ENCODE peak calls at places on chromosomes 3 and 15, in nine cellular contexts. F is CD8-positive, alpha-beta memory T cell; L is mesendoderm; E is GM06990; P is adipocyte; O is heart left ventricle; B is NT2/D1; U is fibroblast of lung; X is brain microvascular endothelial cell. M is an unnamed sample. For H3K27me3, the result is how much of the 10 kb centered on the place peaks cover.

GRCh38 chr3:124158174-124158812 is 166.4 kb upstream of the ROPN1 start:
- DNase-seq in F (no peak), L (peak), E (no peak), P (no peak), O (no peak), B (peak), U (no peak), X (no peak), M (no peak)

GRCh38 chr15:75024102-75024636 is 779 bp downstream of the PPCDC start:
- DNase-seq in F (no peak), L (peak), E (no peak), P (peak), O (no peak), B (no peak), U (peak), X (no peak), M (no peak)

GRCh38 chr3:153372326-153372725 is 210.3 kb downstream of the RAP2B start:
- DNase-seq in F (no peak), L (no peak), E (no peak), P (peak), O (no peak), B (no peak), U (peak), X (peak), M (no peak)

GRCh38 chr15:78726870-78727551 is 84.3 kb downstream of the ADAMTS7 start:
- DNase-seq in F (no peak), L (peak), E (no peak), P (no peak), O (no peak), B (no peak), U (no peak), X (peak), M (no peak)

GRCh38 chr3:16127257-16127656 is 47.2 kb upstream of the GALNT15 start:
- DNase-seq in F (no peak), L (no peak), E (no peak), P (no peak), O (no peak), B (no peak), U (peak), X (no peak), M (no peak)

GRCh38 chr3:138124689-138125420 is 7.3 kb downstream of the A4GNT start:
- DNase-seq in F (no peak), L (no peak), E (no peak), P (peak), O (no peak), B (no peak), U (peak), X (no peak), M (no peak)

GRCh38 chr3:129106866-129107565 is 14.6 kb downstream of the RAB43 start:
- DNase-seq in F (no peak), L (no peak), E (no peak), P (no peak), O (no peak), B (no peak), U (no peak), X (no peak), M (no peak)

GRCh38 chr3:149547413-149547812 is 72.9 kb downstream of the TM4SF4 start:
- DNase-seq in F (no peak), L (no peak), E (no peak), P (no peak), O (peak), B (no peak), U (peak), X (no peak), M (no peak)

GRCh38 chr3:152444029-152444641 is 175.4 kb downstream of the MBNL1 start:
- DNase-seq in F (no peak), L (peak), E (peak), P (peak), O (no peak), B (no peak), U (peak), X (no peak), M (peak)

GRCh38 chr3:127426444-127427168 is 138.8 kb upstream of the PRR20G start:
- DNase-seq in F (no peak), L (peak), E (no peak), P (no peak), O (no peak), B (no peak), U (no peak), X (no peak), M (no peak)

GRCh38 chr15:68256675-68257450 is 20.7 kb upstream of the FEM1B start:
- DNase-seq in F (peak), L (peak), E (peak), P (peak), O (peak), B (peak), U (peak), X (peak), M (peak)

GRCh38 chr3:134937256-134938023 is 142.4 kb downstream of the EPHB1 start:
- DNase-seq in F (no peak), L (peak), E (no peak), P (no peak), O (no peak), B (peak), U (no peak), X (no peak), M (no peak)

GRCh38 chr15:43187544-43188155 is 2.4 kb downstream of the CCNDBP1 start:
- DNase-seq in F (peak), L (peak), E (no peak), P (peak), O (no peak), B (no peak), U (peak), X (peak), M (no peak)

GRCh38 chr15:60325905-60326304 is 71.9 kb downstream of the ANXA2 start:
- DNase-seq in F (no peak), L (no peak), E (no peak), P (no peak), O (no peak), B (no peak), U (no peak), X (no peak), M (no peak)

GRCh38 chr15:35753486-35753885 is 207.5 kb upstream of the DPH6 start:
- DNase-seq in F (no peak), L (no peak), E (no peak), P (peak), O (no peak), B (no peak), U (peak), X (no peak), M (no peak)

GRCh38 chr3:122508135-122508914 is 6.4 kb downstream of the KPNA1 start:
- DNase-seq in F (no peak), L (no peak), E (peak), P (no peak), O (no peak), B (no peak), U (no peak), X (no peak), M (no peak)

GRCh38 chr3:11558002-11558401 is 85.7 kb downstream of the VGLL4 start:
- DNase-seq in F (no peak), L (no peak), E (no peak), P (peak), O (no peak), B (no peak), U (peak), X (peak), M (peak)

GRCh38 chr15:88878720-88879184 is 16.6 kb downstream of the HAPLN3 start:
- DNase-seq in F (no peak), L (peak), E (no peak), P (peak), O (peak), B (peak), U (peak), X (peak), M (no peak)

GRCh38 chr3:141407043-141407442 is 38.7 kb downstream of the ZBTB38 start:
- DNase-seq in F (no peak), L (no peak), E (no peak), P (peak), O (peak), B (no peak), U (peak), X (peak), M (peak)

GRCh38 chr15:40252438-40253178 is 13.7 kb downstream of the PAK6 start:
- DNase-seq in F (peak), L (no peak), E (peak), P (peak), O (no peak), B (no peak), U (peak), X (no peak), M (no peak)

GRCh38 chr3:72702390-72702789 is 145.9 kb downstream of the SHQ1 start:
- DNase-seq in F (no peak), L (no peak), E (no peak), P (no peak), O (peak), B (no peak), U (no peak), X (no peak), M (no peak)

GRCh38 chr15:65201918-65202317 is 9.4 kb downstream of the CILP start:
- DNase-seq in F (no peak), L (no peak), E (no peak), P (no peak), O (no peak), B (no peak), U (no peak), X (no peak), M (no peak)

GRCh38 chr15:33621156-33621555 is 310.4 kb downstream of the RYR3 start:
- DNase-seq in F (no peak), L (no peak), E (no peak), P (no peak), O (no peak), B (no peak), U (no peak), X (no peak), M (no peak)

GRCh38 chr15:33618300-33618699 is 307.5 kb downstream of the RYR3 start:
- DNase-seq in F (no peak), L (no peak), E (no peak), P (no peak), O (no peak), B (no peak), U (peak), X (no peak), M (no peak)

GRCh38 chr15:33623010-33623409 is 312.2 kb downstream of the RYR3 start:
- DNase-seq in F (no peak), L (peak), E (no peak), P (no peak), O (no peak), B (no peak), U (no peak), X (no peak), M (no peak)
- H3K27me3 ChIP-seq in F (under half), L (under half), E (under half), P (under half), O (under half), B (under half), U (under half), X (under half), M (under half)

GRCh38 chr3:17820704-17821103 is 78.3 kb upstream of the TBC1D5 start:
- DNase-seq in F (no peak), L (no peak), E (no peak), P (no peak), O (no peak), B (no peak), U (peak), X (no peak), M (no peak)
- H3K4me3 ChIP-seq in F (no peak), L (no peak), E (no peak), P (no peak), O (no peak), B (no peak), U (no peak), X (no peak), M (no peak)

GRCh38 chr15:57557810-57558209 is 33.9 kb upstream of the MYZAP start:
- DNase-seq in F (no peak), L (no peak), E (no peak), P (no peak), O (no peak), B (no peak), U (no peak), X (no peak), M (no peak)
- H3K27me3 ChIP-seq in F (under half), L (under half), E (under half), P (under half), O (under half), B (under half), U (under half), X (under half), M (under half)

DNA sequence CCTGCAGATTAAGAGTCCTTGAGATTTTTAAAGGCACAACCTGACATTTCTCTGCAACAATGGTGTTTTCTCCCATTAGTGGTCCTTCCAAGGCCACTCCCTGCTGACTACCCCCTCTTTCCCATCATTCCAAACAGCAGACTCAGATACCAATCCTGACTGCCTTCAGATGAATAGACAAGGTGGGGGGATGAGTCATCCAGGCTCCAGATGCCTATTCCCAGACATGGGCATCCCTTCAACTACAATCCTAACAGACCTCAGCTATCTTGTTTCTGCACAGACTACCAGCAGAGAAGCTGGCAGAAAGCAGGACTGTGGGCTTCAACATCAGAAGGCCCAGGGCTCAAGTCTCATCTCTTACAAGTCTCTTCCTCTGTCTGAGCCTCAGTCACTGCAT is 2.2 kb downstream of the RBP1 start:
- DNase-seq in F (no peak), L (peak), E (no peak), P (peak), O (no peak), B (no peak), U (peak), X (peak), M (no peak)
- H3K4me3 ChIP-seq in F (no peak), L (no peak), E (no peak), P (no peak), O (no peak), B (no peak), U (no peak), X (no peak), M (no peak)

DNA sequence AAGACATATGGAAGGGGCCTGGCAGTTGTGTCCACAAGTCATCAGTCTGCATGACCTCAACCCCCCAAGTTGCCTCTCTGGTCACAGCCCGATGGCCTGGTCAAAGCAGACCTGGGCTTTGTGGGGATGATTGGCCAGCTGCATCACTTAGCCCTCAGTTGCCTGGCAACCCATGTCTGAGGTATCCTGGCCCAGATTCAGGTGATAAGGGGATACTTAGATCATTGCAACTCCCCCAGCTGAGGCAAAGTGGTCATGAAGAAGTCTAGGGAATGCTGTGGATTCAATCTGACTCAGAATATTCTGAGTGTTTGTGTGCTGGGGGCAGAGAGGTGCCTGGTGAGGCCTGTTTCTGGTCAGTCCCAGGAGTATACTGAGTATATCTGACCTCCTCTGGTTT is 5.0 kb downstream of the GPR156 start:
- DNase-seq in F (no peak), L (no peak), E (no peak), P (no peak), O (no peak), B (no peak), U (peak), X (no peak), M (no peak)
- H3K27me3 ChIP-seq in F (under half), L (under half), E (under half), P (under half), O (under half), B (under half), U (under half), X (under half), M (under half)

DNA sequence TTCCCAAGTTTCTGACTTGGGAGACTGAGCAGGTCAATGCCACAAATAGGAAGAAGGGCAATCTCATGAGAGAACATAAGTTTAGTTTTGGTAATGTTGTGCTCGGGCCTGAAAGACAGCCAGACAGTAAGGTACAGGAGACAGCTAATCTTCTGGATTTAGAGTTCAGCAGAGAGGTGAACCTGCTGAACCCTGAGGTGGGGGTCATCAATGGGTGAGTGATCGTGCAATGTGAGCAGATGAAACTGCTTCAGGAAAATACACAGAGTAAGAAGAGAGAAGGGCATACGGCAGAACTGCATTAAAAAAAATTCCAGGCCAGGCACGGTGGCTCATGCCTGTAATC is 23.3 kb downstream of the RUBCN start:
- DNase-seq in F (no peak), L (no peak), E (no peak), P (no peak), O (no peak), B (no peak), U (no peak), X (no peak), M (no peak)
- H3K4me3 ChIP-seq in F (no peak), L (no peak), E (peak), P (peak), O (no peak), B (no peak), U (no peak), X (no peak), M (no peak)

DNA sequence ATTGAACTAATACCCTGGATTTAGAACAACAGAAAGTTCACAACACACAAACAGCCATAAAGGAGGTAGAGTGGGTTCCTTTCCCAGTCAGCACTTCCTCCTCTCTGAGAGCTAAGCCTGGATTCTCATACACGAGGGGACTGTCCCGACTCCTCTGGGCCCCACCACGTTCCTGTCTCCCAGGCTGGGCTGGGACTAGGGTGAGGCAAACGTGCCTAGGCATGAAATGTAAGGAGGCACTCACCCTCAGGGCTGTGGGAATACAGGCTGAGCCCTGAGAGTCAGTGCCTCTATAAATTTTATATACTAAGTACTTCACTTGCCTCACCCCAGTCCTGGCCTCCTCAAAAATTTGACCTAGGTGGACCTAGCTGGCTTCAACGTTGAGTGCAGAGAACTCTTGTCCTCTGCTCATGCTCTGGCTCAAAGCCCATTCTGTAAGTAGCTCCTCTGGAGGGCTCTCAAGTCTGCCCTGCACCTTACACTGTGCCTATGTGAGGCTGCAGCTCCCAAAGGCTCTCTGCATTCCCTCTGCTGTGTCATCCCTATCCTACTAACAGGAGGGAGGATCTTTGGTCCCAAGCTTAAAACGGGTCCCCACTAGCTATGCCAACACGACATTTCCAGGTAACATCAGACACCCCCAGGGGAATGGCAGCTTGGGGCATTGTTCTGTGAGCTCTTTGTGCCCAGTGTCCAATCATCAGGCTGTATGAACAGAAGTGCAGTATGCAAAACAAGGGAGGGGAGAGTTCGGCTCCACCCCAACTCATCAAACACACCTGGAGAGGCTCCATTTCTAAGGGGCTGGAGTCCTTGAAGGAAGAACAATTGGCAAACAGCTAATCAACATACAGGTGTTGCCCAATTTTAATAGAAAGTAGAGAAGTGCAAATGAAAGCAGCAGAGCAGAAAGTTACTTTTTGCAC is 233.2 kb downstream of the RPLP1 start:
- DNase-seq in F (no peak), L (no peak), E (no peak), P (no peak), O (no peak), B (no peak), U (no peak), X (no peak), M (no peak)
- H3K27me3 ChIP-seq in F (under half), L (under half), E (under half), P (under half), O (under half), B (under half), U (under half), X (under half), M (under half)

GRCh38 chr3:36381311-36381956 is 1.1 kb downstream of the STAC start:
- DNase-seq in F (no peak), L (peak), E (no peak), P (peak), O (no peak), B (no peak), U (peak), X (no peak), M (no peak)
- H3K4me3 ChIP-seq in F (no peak), L (no peak), E (no peak), P (peak), O (peak), B (peak), U (peak), X (peak), M (peak)

GRCh38 chr15:28945626-28946215 is 59.9 kb downstream of the APBA2 start:
- DNase-seq in F (no peak), L (no peak), E (no peak), P (no peak), O (no peak), B (no peak), U (peak), X (no peak), M (no peak)

GRCh38 chr15:28948036-28948435 is 62.3 kb downstream of the APBA2 start:
- DNase-seq in F (no peak), L (no peak), E (no peak), P (no peak), O (no peak), B (no peak), U (no peak), X (no peak), M (no peak)

GRCh38 chr15:28944286-28944685 is 58.5 kb downstream of the APBA2 start:
- DNase-seq in F (no peak), L (no peak), E (no peak), P (no peak), O (no peak), B (no peak), U (no peak), X (no peak), M (no peak)

GRCh38 chr15:28944696-28945300 is 59.0 kb downstream of the APBA2 start:
- DNase-seq in F (no peak), L (no peak), E (no peak), P (no peak), O (no peak), B (no peak), U (no peak), X (no peak), M (no peak)

DNA sequence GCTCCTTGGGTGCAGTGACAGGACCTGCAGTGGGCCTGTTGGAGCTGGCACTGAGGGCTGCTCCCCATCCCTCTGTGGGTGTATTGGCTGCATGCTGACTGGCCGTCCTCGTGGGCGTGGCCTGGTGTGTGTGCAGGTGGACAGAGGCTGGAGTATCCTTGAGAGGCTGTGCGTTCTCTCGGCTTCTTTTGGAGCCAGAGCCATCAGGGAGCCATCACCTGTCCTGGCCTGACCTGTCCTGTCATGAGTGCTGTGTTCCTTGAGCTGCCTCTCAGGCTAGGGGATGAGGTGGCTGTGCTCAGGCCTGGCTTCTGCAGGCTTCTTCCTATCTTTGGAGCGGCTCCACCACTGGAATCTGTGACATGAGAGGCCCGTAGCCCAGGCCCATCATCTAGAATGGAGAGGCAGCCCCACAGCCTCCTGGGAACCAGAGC is 61.5 kb downstream of the APBA2 start:
- DNase-seq in F (no peak), L (no peak), E (no peak), P (no peak), O (no peak), B (no peak), U (no peak), X (no peak), M (no peak)
- H3K27me3 ChIP-seq in F (under half), L (under half), E (under half), P (under half), O (under half), B (under half), U (under half), X (under half), M (under half)